ENCODE peak calls at places on chromosomes 1 and 21, in eight cellular contexts. One of them, this sample, is unnamed.

GRCh38 chr1:27658951-27659496 is 13.0 kb downstream of the IFI6 start:
- DNase-seq in body of pancreas: no peak
- DNase-seq in IMR-90: peak; percentile 55
- DNase-seq in dorsolateral prefrontal cortex: no peak
- DNase-seq in lower lobe of right lung: no peak
- DNase-seq in Karpas-422: peak; percentile 70
- DNase-seq in effector memory CD4-positive, alpha-beta T cell: no peak
- DNase-seq in osteoblast: peak; percentile 96
- DNase-seq in this sample: no peak

GRCh38 chr1:93715529-93716126 is 34.0 kb upstream of the BCAR3 start:
- DNase-seq in Karpas-422: peak; percentile 82
- DNase-seq in dorsolateral prefrontal cortex: no peak
- DNase-seq in osteoblast: no peak
- DNase-seq in IMR-90: peak; percentile 32
- DNase-seq in lower lobe of right lung: no peak
- DNase-seq in effector memory CD4-positive, alpha-beta T cell: no peak
- DNase-seq in body of pancreas: no peak
- DNase-seq in this sample: no peak

GRCh38 chr1:193932979-193933378 is 746.6 kb upstream of the B3GALT2 start:
- DNase-seq in osteoblast: no peak
- DNase-seq in Karpas-422: no peak
- DNase-seq in effector memory CD4-positive, alpha-beta T cell: no peak
- DNase-seq in body of pancreas: no peak
- DNase-seq in dorsolateral prefrontal cortex: no peak
- DNase-seq in IMR-90: no peak
- DNase-seq in lower lobe of right lung: no peak
- DNase-seq in this sample: no peak

GRCh38 chr1:231557898-231558710 is 29.6 kb downstream of the TSNAX start:
- DNase-seq in effector memory CD4-positive, alpha-beta T cell: no peak
- DNase-seq in dorsolateral prefrontal cortex: no peak
- DNase-seq in IMR-90: peak; percentile 77
- DNase-seq in lower lobe of right lung: no peak
- DNase-seq in osteoblast: no peak
- DNase-seq in body of pancreas: no peak
- DNase-seq in Karpas-422: no peak
- DNase-seq in this sample: no peak

GRCh38 chr1:205048382-205048781 is 5.4 kb downstream of the CNTN2 start:
- DNase-seq in dorsolateral prefrontal cortex: peak; percentile 91
- DNase-seq in Karpas-422: no peak
- DNase-seq in body of pancreas: no peak
- DNase-seq in osteoblast: no peak
- DNase-seq in IMR-90: no peak
- DNase-seq in lower lobe of right lung: no peak
- DNase-seq in effector memory CD4-positive, alpha-beta T cell: no peak
- DNase-seq in this sample: no peak

GRCh38 chr1:29260531-29260930 is 24.2 kb downstream of the PTPRU start:
- DNase-seq in lower lobe of right lung: peak; percentile 48
- DNase-seq in body of pancreas: no peak
- DNase-seq in Karpas-422: no peak
- DNase-seq in dorsolateral prefrontal cortex: no peak
- DNase-seq in effector memory CD4-positive, alpha-beta T cell: no peak
- DNase-seq in osteoblast: no peak
- DNase-seq in IMR-90: no peak
- DNase-seq in this sample: no peak

GRCh38 chr1:99264201-99265021 is at the start of gene PLPPR4:
- DNase-seq in dorsolateral prefrontal cortex: peak; percentile 77
- DNase-seq in body of pancreas: peak; percentile 38
- DNase-seq in osteoblast: peak; percentile 78
- DNase-seq in lower lobe of right lung: peak; percentile 50
- DNase-seq in IMR-90: peak; percentile 43
- DNase-seq in Karpas-422: no peak
- DNase-seq in effector memory CD4-positive, alpha-beta T cell: no peak
- DNase-seq in this sample: no peak

GRCh38 chr1:232179896-232180760 is 449.8 kb downstream of the SIPA1L2 start:
- DNase-seq in Karpas-422: no peak
- DNase-seq in dorsolateral prefrontal cortex: no peak
- DNase-seq in body of pancreas: no peak
- DNase-seq in effector memory CD4-positive, alpha-beta T cell: no peak
- DNase-seq in IMR-90: no peak
- DNase-seq in osteoblast: peak; percentile 71
- DNase-seq in lower lobe of right lung: no peak
- DNase-seq in this sample: no peak

GRCh38 chr1:169121146-169121923 is 14.8 kb downstream of the ATP1B1 start:
- DNase-seq in effector memory CD4-positive, alpha-beta T cell: no peak
- DNase-seq in IMR-90: peak; percentile 15
- DNase-seq in lower lobe of right lung: no peak
- DNase-seq in dorsolateral prefrontal cortex: no peak
- DNase-seq in Karpas-422: no peak
- DNase-seq in osteoblast: no peak
- DNase-seq in body of pancreas: no peak
- DNase-seq in this sample: no peak

GRCh38 chr1:21670059-21670881 is 1.1 kb upstream of the RAP1GAP start:
- DNase-seq in body of pancreas: no peak
- DNase-seq in effector memory CD4-positive, alpha-beta T cell: no peak
- DNase-seq in Karpas-422: no peak
- DNase-seq in dorsolateral prefrontal cortex: no peak
- DNase-seq in osteoblast: peak; percentile 73
- DNase-seq in lower lobe of right lung: no peak
- DNase-seq in IMR-90: no peak
- DNase-seq in this sample: no peak

GRCh38 chr1:70057500-70057899 is 147.9 kb downstream of the LRRC40 start:
- DNase-seq in dorsolateral prefrontal cortex: no peak
- DNase-seq in osteoblast: no peak
- DNase-seq in effector memory CD4-positive, alpha-beta T cell: no peak
- DNase-seq in body of pancreas: no peak
- DNase-seq in IMR-90: no peak
- DNase-seq in Karpas-422: no peak
- DNase-seq in lower lobe of right lung: no peak
- DNase-seq in this sample: no peak

GRCh38 chr1:116130376-116130775 is 19.2 kb downstream of the MAB21L3 start:
- DNase-seq in Karpas-422: no peak
- DNase-seq in effector memory CD4-positive, alpha-beta T cell: no peak
- DNase-seq in osteoblast: no peak
- DNase-seq in dorsolateral prefrontal cortex: no peak
- DNase-seq in body of pancreas: no peak
- DNase-seq in lower lobe of right lung: no peak
- DNase-seq in IMR-90: no peak
- DNase-seq in this sample: no peak

GRCh38 chr1:207711285-207711684 is 40.6 kb upstream of the CD46 start:
- DNase-seq in IMR-90: peak; percentile 18
- DNase-seq in lower lobe of right lung: no peak
- DNase-seq in body of pancreas: no peak
- DNase-seq in osteoblast: peak; percentile 56
- DNase-seq in Karpas-422: peak; percentile 28
- DNase-seq in dorsolateral prefrontal cortex: no peak
- DNase-seq in effector memory CD4-positive, alpha-beta T cell: no peak
- DNase-seq in this sample: no peak

GRCh38 chr1:24696033-24696755 is 49.1 kb upstream of the CLIC4 start:
- DNase-seq in osteoblast: no peak
- DNase-seq in Karpas-422: no peak
- DNase-seq in lower lobe of right lung: no peak
- DNase-seq in dorsolateral prefrontal cortex: no peak
- DNase-seq in body of pancreas: no peak
- DNase-seq in IMR-90: no peak
- DNase-seq in effector memory CD4-positive, alpha-beta T cell: no peak
- DNase-seq in this sample: no peak

GRCh38 chr1:58157281-58157680 is 389.2 kb downstream of the OMA1 start:
- DNase-seq in Karpas-422: peak; percentile 76
- DNase-seq in dorsolateral prefrontal cortex: no peak
- DNase-seq in IMR-90: no peak
- DNase-seq in body of pancreas: no peak
- DNase-seq in lower lobe of right lung: no peak
- DNase-seq in osteoblast: no peak
- DNase-seq in effector memory CD4-positive, alpha-beta T cell: no peak
- DNase-seq in this sample: no peak

GRCh38 chr1:158203693-158204457 is 23.2 kb downstream of the CD1D start:
- DNase-seq in body of pancreas: no peak
- DNase-seq in lower lobe of right lung: no peak
- DNase-seq in dorsolateral prefrontal cortex: no peak
- DNase-seq in IMR-90: peak; percentile 76
- DNase-seq in effector memory CD4-positive, alpha-beta T cell: peak; percentile 5
- DNase-seq in osteoblast: peak; percentile 62
- DNase-seq in Karpas-422: peak; percentile 78
- DNase-seq in this sample: peak; percentile 53

GRCh38 chr1:6447016-6447817 is 18.8 kb downstream of the TNFRSF25 start:
- DNase-seq in Karpas-422: no peak
- DNase-seq in IMR-90: no peak
- DNase-seq in osteoblast: no peak
- DNase-seq in lower lobe of right lung: no peak
- DNase-seq in body of pancreas: no peak
- DNase-seq in effector memory CD4-positive, alpha-beta T cell: no peak
- DNase-seq in dorsolateral prefrontal cortex: no peak
- DNase-seq in this sample: no peak

GRCh38 chr1:14487671-14488070 is 110.8 kb upstream of the KAZN start:
- DNase-seq in Karpas-422: no peak
- DNase-seq in osteoblast: no peak
- DNase-seq in lower lobe of right lung: no peak
- DNase-seq in IMR-90: no peak
- DNase-seq in dorsolateral prefrontal cortex: no peak
- DNase-seq in effector memory CD4-positive, alpha-beta T cell: no peak
- DNase-seq in body of pancreas: no peak
- DNase-seq in this sample: no peak

GRCh38 chr1:205448540-205449253 is 7.1 kb downstream of the BLACAT1 start:
- DNase-seq in lower lobe of right lung: no peak
- DNase-seq in body of pancreas: no peak
- DNase-seq in IMR-90: no peak
- DNase-seq in Karpas-422: no peak
- DNase-seq in effector memory CD4-positive, alpha-beta T cell: no peak
- DNase-seq in osteoblast: no peak
- DNase-seq in dorsolateral prefrontal cortex: no peak
- DNase-seq in this sample: no peak

GRCh38 chr21:31530918-31531705 is 128.4 kb upstream of the SOD1 start:
- DNase-seq in IMR-90: no peak
- DNase-seq in lower lobe of right lung: no peak
- DNase-seq in Karpas-422: no peak
- DNase-seq in body of pancreas: peak; percentile 68
- DNase-seq in effector memory CD4-positive, alpha-beta T cell: no peak
- DNase-seq in osteoblast: no peak
- DNase-seq in dorsolateral prefrontal cortex: no peak
- DNase-seq in this sample: no peak

GRCh38 chr1:175599212-175599681 is 144.1 kb downstream of the TNR start:
- DNase-seq in body of pancreas: no peak
- DNase-seq in Karpas-422: no peak
- DNase-seq in dorsolateral prefrontal cortex: no peak
- DNase-seq in osteoblast: no peak
- DNase-seq in lower lobe of right lung: no peak
- DNase-seq in IMR-90: no peak
- DNase-seq in effector memory CD4-positive, alpha-beta T cell: no peak
- DNase-seq in this sample: no peak

GRCh38 chr21:45330075-45330781 is 42.5 kb upstream of the POFUT2 start:
- DNase-seq in IMR-90: peak; percentile 88
- DNase-seq in body of pancreas: peak; percentile 88
- DNase-seq in Karpas-422: no peak
- DNase-seq in dorsolateral prefrontal cortex: no peak
- DNase-seq in osteoblast: peak; percentile 97
- DNase-seq in lower lobe of right lung: peak; percentile 89
- DNase-seq in effector memory CD4-positive, alpha-beta T cell: no peak
- DNase-seq in this sample: no peak

GRCh38 chr1:9844746-9845145 is 21.0 kb upstream of the CLSTN1 start:
- DNase-seq in osteoblast: peak; percentile 65
- DNase-seq in body of pancreas: no peak
- DNase-seq in IMR-90: no peak
- DNase-seq in Karpas-422: no peak
- DNase-seq in lower lobe of right lung: peak; percentile 21
- DNase-seq in effector memory CD4-positive, alpha-beta T cell: no peak
- DNase-seq in dorsolateral prefrontal cortex: no peak
- DNase-seq in this sample: no peak

DNA sequence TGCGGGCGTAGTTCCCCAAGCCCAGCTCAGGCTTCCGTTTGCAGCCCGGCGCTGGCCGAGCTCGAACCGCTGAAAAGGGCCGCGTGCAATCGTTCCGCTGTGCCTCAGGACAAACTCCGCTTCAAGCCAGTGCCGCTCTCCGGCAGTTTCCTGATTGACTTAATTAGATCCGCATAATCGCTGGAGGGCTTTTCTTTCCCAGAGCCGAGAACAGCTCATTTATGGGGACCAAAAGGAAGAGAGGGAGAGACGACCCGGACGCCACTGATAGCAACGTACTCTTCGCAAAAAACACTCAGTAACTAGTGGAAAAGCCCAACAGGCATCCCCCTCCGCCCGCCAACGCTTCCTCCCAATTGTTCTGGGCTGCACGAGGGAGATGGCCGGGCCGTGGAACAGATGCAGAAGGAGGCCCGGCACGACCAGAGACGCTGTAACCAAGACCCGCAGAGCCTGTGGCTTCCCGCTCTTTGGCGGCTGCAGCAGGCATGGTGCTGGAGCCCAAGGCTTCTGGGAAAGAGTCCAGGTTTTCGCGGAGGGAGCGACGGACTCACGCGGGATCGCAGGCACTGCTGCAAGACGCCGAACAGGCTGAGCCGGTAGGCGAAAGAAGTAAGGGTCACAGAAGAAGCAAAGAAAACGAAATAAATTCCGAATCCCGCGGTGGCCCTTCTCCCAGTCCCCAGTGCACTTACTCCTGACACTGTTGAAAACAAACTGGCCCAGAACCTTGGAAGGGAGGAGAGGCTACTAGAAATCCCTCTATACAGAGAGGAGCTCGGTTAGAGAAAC is 3.6 kb upstream of the FOXD2 start:
- DNase-seq in IMR-90: peak; percentile 64
- DNase-seq in Karpas-422: no peak
- DNase-seq in lower lobe of right lung: peak; percentile 62
- DNase-seq in effector memory CD4-positive, alpha-beta T cell: no peak
- DNase-seq in osteoblast: peak; percentile 85
- DNase-seq in dorsolateral prefrontal cortex: peak; percentile 57
- DNase-seq in body of pancreas: peak; percentile 77
- DNase-seq in this sample: no peak
- H3K27me3 ChIP-seq in IMR-90: peaks cover 11% of the 10 kb centered on the region
- H3K27me3 ChIP-seq in Karpas-422: no peaks in the 10 kb centered on the region
- H3K27me3 ChIP-seq in lower lobe of right lung: peaks cover 56% of the 10 kb centered on the region
- H3K27me3 ChIP-seq in effector memory CD4-positive, alpha-beta T cell: peaks cover 7% of the 10 kb centered on the region
- H3K27me3 ChIP-seq in osteoblast: peaks cover 11% of the 10 kb centered on the region
- H3K27me3 ChIP-seq in dorsolateral prefrontal cortex: peaks cover 99% of the 10 kb centered on the region
- H3K27me3 ChIP-seq in body of pancreas: peaks cover 47% of the 10 kb centered on the region
- H3K27me3 ChIP-seq in this sample: no peaks in the 10 kb centered on the region

GRCh38 chr1:90370696-90371095 is 346.4 kb downstream of the BARHL2 start:
- DNase-seq in effector memory CD4-positive, alpha-beta T cell: no peak
- DNase-seq in dorsolateral prefrontal cortex: no peak
- DNase-seq in body of pancreas: no peak
- DNase-seq in osteoblast: no peak
- DNase-seq in IMR-90: no peak
- DNase-seq in lower lobe of right lung: no peak
- DNase-seq in Karpas-422: no peak
- DNase-seq in this sample: no peak
- H3K27me3 ChIP-seq in effector memory CD4-positive, alpha-beta T cell: no peaks in the 10 kb centered on the region
- H3K27me3 ChIP-seq in dorsolateral prefrontal cortex: no peaks in the 10 kb centered on the region
- H3K27me3 ChIP-seq in body of pancreas: no peaks in the 10 kb centered on the region
- H3K27me3 ChIP-seq in osteoblast: no peaks in the 10 kb centered on the region
- H3K27me3 ChIP-seq in IMR-90: no peaks in the 10 kb centered on the region
- H3K27me3 ChIP-seq in lower lobe of right lung: no peaks in the 10 kb centered on the region
- H3K27me3 ChIP-seq in Karpas-422: no peaks in the 10 kb centered on the region
- H3K27me3 ChIP-seq in this sample: no peaks in the 10 kb centered on the region

GRCh38 chr1:236494586-236495207 is 29.1 kb upstream of the LGALS8 start:
- DNase-seq in osteoblast: no peak
- DNase-seq in body of pancreas: no peak
- DNase-seq in IMR-90: peak; percentile 18
- DNase-seq in dorsolateral prefrontal cortex: no peak
- DNase-seq in effector memory CD4-positive, alpha-beta T cell: no peak
- DNase-seq in lower lobe of right lung: no peak
- DNase-seq in Karpas-422: no peak
- DNase-seq in this sample: no peak
- H3K27me3 ChIP-seq in osteoblast: peaks cover 8% of the 10 kb centered on the region
- H3K27me3 ChIP-seq in body of pancreas: no peaks in the 10 kb centered on the region
- H3K27me3 ChIP-seq in IMR-90: peaks cover 2% of the 10 kb centered on the region
- H3K27me3 ChIP-seq in dorsolateral prefrontal cortex: no peaks in the 10 kb centered on the region
- H3K27me3 ChIP-seq in effector memory CD4-positive, alpha-beta T cell: no peaks in the 10 kb centered on the region
- H3K27me3 ChIP-seq in lower lobe of right lung: no peaks in the 10 kb centered on the region
- H3K27me3 ChIP-seq in Karpas-422: no peaks in the 10 kb centered on the region
- H3K27me3 ChIP-seq in this sample: no peaks in the 10 kb centered on the region

GRCh38 chr1:229970714-229971113 is 96.3 kb upstream of the GALNT2 start:
- DNase-seq in IMR-90: no peak
- DNase-seq in osteoblast: no peak
- DNase-seq in Karpas-422: no peak
- DNase-seq in body of pancreas: no peak
- DNase-seq in dorsolateral prefrontal cortex: no peak
- DNase-seq in effector memory CD4-positive, alpha-beta T cell: no peak
- DNase-seq in lower lobe of right lung: no peak
- DNase-seq in this sample: no peak
- H3K27me3 ChIP-seq in IMR-90: no peaks in the 10 kb centered on the region
- H3K27me3 ChIP-seq in osteoblast: no peaks in the 10 kb centered on the region
- H3K27me3 ChIP-seq in Karpas-422: no peaks in the 10 kb centered on the region
- H3K27me3 ChIP-seq in body of pancreas: no peaks in the 10 kb centered on the region
- H3K27me3 ChIP-seq in dorsolateral prefrontal cortex: no peaks in the 10 kb centered on the region
- H3K27me3 ChIP-seq in effector memory CD4-positive, alpha-beta T cell: no peaks in the 10 kb centered on the region
- H3K27me3 ChIP-seq in lower lobe of right lung: no peaks in the 10 kb centered on the region
- H3K27me3 ChIP-seq in this sample: no peaks in the 10 kb centered on the region

This sample was measured in CD4-positive, alpha-beta memory T cell.